ENCODE peak calls at places on chromosomes 3 and 15, in five cellular contexts. S is fibroblast of mammary gland, C is neural crest cell, J is OCI-LY7, W is H1. R is an unnamed sample.

GRCh38 chr3:46461971-46462910 is 2.5 kb downstream of the LTF start:
- DNase-seq in S (no peak), C (no peak), J (no peak), W (peak; percentile 45), R (peak; percentile 29)

GRCh38 chr3:186759231-186759930 is 24.0 kb upstream of the EIF4A2 start:
- DNase-seq in S (no peak), C (no peak), J (no peak), W (no peak), R (no peak)

GRCh38 chr3:11699083-11699427 is 55.3 kb upstream of the VGLL4 start:
- DNase-seq in S (peak; percentile 72), C (no peak), J (no peak), W (no peak), R (no peak)

GRCh38 chr15:28989239-28989830 is 103.6 kb downstream of the APBA2 start:
- DNase-seq in S (no peak), C (no peak), J (peak; percentile 3), W (no peak), R (no peak)

GRCh38 chr3:168212664-168213255 is 117.0 kb upstream of the GOLIM4 start:
- DNase-seq in S (no peak), C (no peak), J (no peak), W (no peak), R (no peak)

GRCh38 chr3:62556121-62556520 is 182.8 kb upstream of the FEZF2 start:
- DNase-seq in S (no peak), C (no peak), J (no peak), W (peak; percentile 52), R (no peak)

GRCh38 chr3:194141415-194142155 is 5.6 kb downstream of the HES1 start:
- DNase-seq in S (peak; percentile 90), C (peak; percentile 64), J (peak; percentile 62), W (peak; percentile 82), R (peak; percentile 93)

GRCh38 chr3:60752800-60753199 is 498.5 kb downstream of the FHIT start:
- DNase-seq in S (peak; percentile 78), C (no peak), J (no peak), W (no peak), R (no peak)

GRCh38 chr15:31024330-31024729 is 32.9 kb upstream of the MTMR10 start:
- DNase-seq in S (peak; percentile 82), C (no peak), J (no peak), W (no peak), R (no peak)

GRCh38 chr3:120111898-120112297 is 17.7 kb upstream of the GSK3B start:
- DNase-seq in S (no peak), C (no peak), J (no peak), W (no peak), R (no peak)

GRCh38 chr3:176848431-176849214 is 348.7 kb downstream of the TBL1XR1 start:
- DNase-seq in S (no peak), C (no peak), J (no peak), W (no peak), R (no peak)

GRCh38 chr3:39990532-39990931 is 181.1 kb downstream of the MYRIP start:
- DNase-seq in S (peak; percentile 73), C (peak; percentile 27), J (peak; percentile 56), W (peak; percentile 55), R (no peak)

GRCh38 chr3:42084593-42084992 is 6.6 kb upstream of the TRAK1 start:
- DNase-seq in S (no peak), C (no peak), J (no peak), W (no peak), R (no peak)

GRCh38 chr15:70575251-70576227 is 187.8 kb downstream of the UACA start:
- DNase-seq in S (peak; percentile 46), C (no peak), J (no peak), W (no peak), R (no peak)

GRCh38 chr3:192091831-192092230 is 630.9 kb downstream of the PYDC2 start:
- DNase-seq in S (peak; percentile 6), C (no peak), J (no peak), W (no peak), R (no peak)

GRCh38 chr3:133448478-133449122 is 48.7 kb downstream of the BFSP2 start:
- DNase-seq in S (no peak), C (no peak), J (peak; percentile 84), W (no peak), R (no peak)

GRCh38 chr3:129481783-129482332 is 41.8 kb downstream of the IFT122 start:
- DNase-seq in S (peak; percentile 75), C (no peak), J (no peak), W (no peak), R (no peak)

GRCh38 chr3:49984424-49984823 is 44.5 kb downstream of the RBM6 start:
- DNase-seq in S (no peak), C (no peak), J (no peak), W (no peak), R (no peak)

GRCh38 chr3:111326144-111326995 is 215.6 kb upstream of the CD96 start:
- DNase-seq in S (peak; percentile 91), C (no peak), J (no peak), W (no peak), R (no peak)

GRCh38 chr3:106814231-106814630 is 563.0 kb upstream of the CCDC54 start:
- DNase-seq in S (no peak), C (no peak), J (no peak), W (no peak), R (no peak)

GRCh38 chr3:128504957-128505730 is 12.1 kb upstream of the GATA2 start:
- DNase-seq in S (no peak), C (no peak), J (no peak), W (no peak), R (peak; percentile 69)

GRCh38 chr3:158205994-158206393 is 96.1 kb downstream of the RSRC1 start:
- DNase-seq in S (no peak), C (no peak), J (no peak), W (no peak), R (no peak)

GRCh38 chr15:72199721-72200212 is 2.2 kb upstream of the GRAMD2A start:
- DNase-seq in S (peak; percentile 75), C (peak; percentile 67), J (peak; percentile 72), W (peak; percentile 86), R (no peak)

GRCh38 chr3:78919021-78919755 is 848.6 kb downstream of the ROBO1 start:
- DNase-seq in S (peak; percentile 91), C (no peak), J (no peak), W (no peak), R (no peak)

GRCh38 chr3:150168694-150169093 is 198.0 kb upstream of the PFN2 start:
- DNase-seq in S (peak; percentile 77), C (no peak), J (no peak), W (no peak), R (no peak)

GRCh38 chr3:132145833-132146232 is 111.0 kb upstream of the CPNE4 start:
- DNase-seq in S (peak; percentile 59), C (no peak), J (no peak), W (no peak), R (no peak)

GRCh38 chr15:62977952-62978811 is 64.4 kb upstream of the TPM1 start:
- DNase-seq in S (peak; percentile 48), C (no peak), J (no peak), W (no peak), R (no peak)

GRCh38 chr3:100103558-100104441 is 10.5 kb downstream of the FILIP1L start:
- DNase-seq in S (peak; percentile 56), C (no peak), J (peak; percentile 17), W (no peak), R (no peak)

GRCh38 chr3:41118461-41119385 is 80.6 kb upstream of the CTNNB1 start:
- DNase-seq in S (no peak), C (no peak), J (no peak), W (no peak), R (no peak)

GRCh38 chr3:46368569-46368968 is 2.2 kb upstream of the CCR5 start:
- DNase-seq in S (peak; percentile 5), C (no peak), J (peak; percentile 48), W (peak; percentile 60), R (no peak)

GRCh38 chr3:98567646-98568280 is 25.6 kb downstream of the CPOX start:
- DNase-seq in S (no peak), C (no peak), J (no peak), W (no peak), R (no peak)

GRCh38 chr3:138451595-138452162 is 17.3 kb downstream of the ESYT3 start:
- DNase-seq in S (no peak), C (no peak), J (no peak), W (no peak), R (no peak)

GRCh38 chr15:98715401-98715800 is 67.1 kb downstream of the IGF1R start:
- DNase-seq in S (peak; percentile 49), C (no peak), J (no peak), W (no peak), R (no peak)

GRCh38 chr3:169390741-169391300 is 272.7 kb downstream of the MECOM start:
- DNase-seq in S (no peak), C (no peak), J (no peak), W (no peak), R (no peak)
- TF ChIP-seq CTCF in S (no peak), C (no peak), J (no peak), W (no peak), R (no peak)

DNA sequence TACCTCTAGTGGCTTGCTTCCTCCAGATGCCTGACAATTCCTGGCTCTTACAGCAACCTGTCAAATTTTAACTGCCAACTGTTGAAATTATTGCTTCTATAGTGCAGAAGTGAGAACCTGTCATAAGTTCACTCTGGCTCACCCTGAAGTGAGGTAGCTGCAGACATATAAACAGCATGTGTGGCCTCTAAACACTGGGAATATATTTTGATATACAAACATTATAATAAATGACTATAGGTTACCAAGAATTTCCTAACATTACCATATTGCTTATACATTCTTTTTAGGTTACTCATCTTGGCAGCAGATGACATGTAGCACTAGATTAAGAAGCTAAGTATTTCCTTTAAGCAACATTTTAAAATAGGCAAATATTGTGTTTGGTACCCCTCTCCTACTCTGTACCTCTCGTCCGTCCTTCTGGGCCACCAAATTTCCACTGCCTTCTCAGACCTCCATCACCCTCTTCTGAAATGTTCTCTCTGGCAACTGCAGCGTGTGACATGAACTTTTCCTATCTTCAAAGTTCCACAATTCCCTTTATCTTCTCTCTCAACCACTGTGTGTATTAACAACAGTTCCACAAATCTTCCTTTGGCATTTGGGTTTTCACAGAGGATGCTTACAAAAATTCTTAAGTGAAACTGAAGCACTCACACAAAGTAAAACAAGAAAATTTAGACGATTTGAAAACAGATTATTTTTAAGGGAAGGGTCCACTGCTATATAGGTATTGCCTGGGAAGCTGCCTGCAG is 15.3 kb upstream of the XXYLT1 start:
- DNase-seq in S (peak; percentile 62), C (no peak), J (no peak), W (no peak), R (no peak)
- TF ChIP-seq CTCF in S (no peak), C (no peak), J (no peak), W (no peak), R (no peak)

DNA sequence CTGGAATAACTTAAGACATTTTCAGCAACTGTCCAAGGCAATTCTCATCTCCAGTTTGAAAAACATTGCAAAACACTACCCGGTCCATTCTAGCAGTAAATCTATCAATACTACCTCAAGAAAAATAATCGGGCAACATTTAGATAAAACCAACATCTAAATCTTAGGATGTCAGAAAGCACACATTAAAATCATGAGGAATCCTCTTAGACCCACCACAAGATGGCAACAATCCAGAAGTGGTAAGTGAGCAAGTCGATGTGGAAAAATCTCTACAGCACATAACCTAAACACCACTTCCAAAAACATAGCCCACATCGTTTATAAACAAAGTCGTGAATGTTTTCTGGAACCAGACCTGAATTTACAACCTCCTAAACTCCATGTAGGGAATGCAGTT is 5.7 kb downstream of the PLCH1 start:
- DNase-seq in S (peak; percentile 12), C (no peak), J (peak; percentile 26), W (no peak), R (no peak)
- TF ChIP-seq CTCF in S (no peak), C (peak; percentile 32), J (peak; percentile 57), W (no peak), R (no peak)

GRCh38 chr15:54365001-54365400 is 386.8 kb downstream of the UNC13C start:
- DNase-seq in S (no peak), C (no peak), J (no peak), W (no peak), R (no peak)
- TF ChIP-seq CTCF in S (no peak), C (no peak), J (no peak), W (no peak), R (no peak)

R was measured in vagina.